ENCODE peak calls at places on chromosomes 7 and 10, in nine cellular contexts. One of them, this sample, is unnamed.

GRCh38 chr7:105808209-105808608 is 68.2 kb downstream of the ATXN7L1 start:
- DNase-seq in neural progenitor cell: no peak
- DNase-seq in IMR-90: no peak
- DNase-seq in sigmoid colon: no peak
- DNase-seq in stomach: no peak
- DNase-seq in tibial artery: no peak
- DNase-seq in pancreas: no peak
- DNase-seq in Panc1: no peak
- DNase-seq in PC-3: no peak
- DNase-seq in this sample: no peak

GRCh38 chr10:11533328-11533781 is 78.1 kb downstream of the USP6NL start:
- DNase-seq in neural progenitor cell: peak
- DNase-seq in IMR-90: peak
- DNase-seq in sigmoid colon: no peak
- DNase-seq in stomach: no peak
- DNase-seq in tibial artery: no peak
- DNase-seq in pancreas: no peak
- DNase-seq in Panc1: no peak
- DNase-seq in PC-3: no peak
- DNase-seq in this sample: peak

GRCh38 chr7:137655804-137656203 is 191.0 kb downstream of the DGKI start:
- DNase-seq in neural progenitor cell: no peak
- DNase-seq in IMR-90: no peak
- DNase-seq in sigmoid colon: no peak
- DNase-seq in stomach: no peak
- DNase-seq in tibial artery: no peak
- DNase-seq in pancreas: no peak
- DNase-seq in Panc1: no peak
- DNase-seq in PC-3: no peak
- DNase-seq in this sample: no peak

GRCh38 chr7:142328551-142328950 is 70.7 kb upstream of the PRSS58 start:
- DNase-seq in neural progenitor cell: no peak
- DNase-seq in IMR-90: no peak
- DNase-seq in sigmoid colon: no peak
- DNase-seq in stomach: no peak
- DNase-seq in tibial artery: no peak
- DNase-seq in pancreas: no peak
- DNase-seq in Panc1: no peak
- DNase-seq in PC-3: no peak
- DNase-seq in this sample: no peak

GRCh38 chr7:76364198-76364584 is 5.4 kb upstream of the YWHAG start:
- DNase-seq in neural progenitor cell: no peak
- DNase-seq in IMR-90: peak
- DNase-seq in sigmoid colon: peak
- DNase-seq in stomach: no peak
- DNase-seq in tibial artery: no peak
- DNase-seq in pancreas: no peak
- DNase-seq in Panc1: no peak
- DNase-seq in PC-3: peak
- DNase-seq in this sample: peak

GRCh38 chr10:23408330-23408976 is 30.4 kb upstream of the OTUD1 start:
- DNase-seq in neural progenitor cell: no peak
- DNase-seq in IMR-90: peak
- DNase-seq in sigmoid colon: no peak
- DNase-seq in stomach: no peak
- DNase-seq in tibial artery: no peak
- DNase-seq in pancreas: no peak
- DNase-seq in Panc1: no peak
- DNase-seq in PC-3: no peak
- DNase-seq in this sample: no peak

GRCh38 chr10:84114088-84114667 is 25.1 kb upstream of the GHITM start:
- DNase-seq in neural progenitor cell: peak
- DNase-seq in IMR-90: no peak
- DNase-seq in sigmoid colon: no peak
- DNase-seq in stomach: no peak
- DNase-seq in tibial artery: no peak
- DNase-seq in pancreas: no peak
- DNase-seq in Panc1: no peak
- DNase-seq in PC-3: peak
- DNase-seq in this sample: no peak

GRCh38 chr7:112942981-112943380 is 143.6 kb downstream of the GPR85 start:
- DNase-seq in neural progenitor cell: no peak
- DNase-seq in IMR-90: no peak
- DNase-seq in sigmoid colon: no peak
- DNase-seq in stomach: no peak
- DNase-seq in tibial artery: no peak
- DNase-seq in pancreas: no peak
- DNase-seq in Panc1: no peak
- DNase-seq in PC-3: no peak
- DNase-seq in this sample: no peak

GRCh38 chr10:92897916-92898315 is 49.6 kb downstream of the EXOC6 start:
- DNase-seq in neural progenitor cell: no peak
- DNase-seq in IMR-90: no peak
- DNase-seq in sigmoid colon: no peak
- DNase-seq in stomach: no peak
- DNase-seq in tibial artery: no peak
- DNase-seq in pancreas: no peak
- DNase-seq in Panc1: no peak
- DNase-seq in PC-3: peak
- DNase-seq in this sample: no peak

GRCh38 chr7:11343818-11344413 is 370.2 kb downstream of the PHF14 start:
- DNase-seq in neural progenitor cell: peak
- DNase-seq in IMR-90: peak
- DNase-seq in sigmoid colon: no peak
- DNase-seq in stomach: no peak
- DNase-seq in tibial artery: no peak
- DNase-seq in pancreas: no peak
- DNase-seq in Panc1: peak
- DNase-seq in PC-3: peak
- DNase-seq in this sample: peak

GRCh38 chr10:33413093-33413442 is 78.6 kb upstream of the NRP1 start:
- DNase-seq in neural progenitor cell: no peak
- DNase-seq in IMR-90: no peak
- DNase-seq in sigmoid colon: no peak
- DNase-seq in stomach: no peak
- DNase-seq in tibial artery: no peak
- DNase-seq in pancreas: no peak
- DNase-seq in Panc1: no peak
- DNase-seq in PC-3: peak
- DNase-seq in this sample: no peak

GRCh38 chr10:33410096-33410859 is 75.8 kb upstream of the NRP1 start:
- DNase-seq in neural progenitor cell: no peak
- DNase-seq in IMR-90: peak
- DNase-seq in sigmoid colon: no peak
- DNase-seq in stomach: no peak
- DNase-seq in tibial artery: no peak
- DNase-seq in pancreas: no peak
- DNase-seq in Panc1: no peak
- DNase-seq in PC-3: peak
- DNase-seq in this sample: peak

GRCh38 chr10:33414841-33415240 is 80.4 kb upstream of the NRP1 start:
- DNase-seq in neural progenitor cell: no peak
- DNase-seq in IMR-90: peak
- DNase-seq in sigmoid colon: no peak
- DNase-seq in stomach: no peak
- DNase-seq in tibial artery: no peak
- DNase-seq in pancreas: no peak
- DNase-seq in Panc1: no peak
- DNase-seq in PC-3: no peak
- DNase-seq in this sample: no peak

GRCh38 chr10:33410860-33411234 is 76.4 kb upstream of the NRP1 start:
- DNase-seq in neural progenitor cell: no peak
- DNase-seq in IMR-90: no peak
- DNase-seq in sigmoid colon: no peak
- DNase-seq in stomach: no peak
- DNase-seq in tibial artery: no peak
- DNase-seq in pancreas: no peak
- DNase-seq in Panc1: no peak
- DNase-seq in PC-3: no peak
- DNase-seq in this sample: no peak

GRCh38 chr10:33412261-33413092 is 78.0 kb upstream of the NRP1 start:
- DNase-seq in neural progenitor cell: no peak
- DNase-seq in IMR-90: peak
- DNase-seq in sigmoid colon: no peak
- DNase-seq in stomach: no peak
- DNase-seq in tibial artery: peak
- DNase-seq in pancreas: no peak
- DNase-seq in Panc1: no peak
- DNase-seq in PC-3: peak
- DNase-seq in this sample: peak
- H3K27ac ChIP-seq in neural progenitor cell: no peak
- H3K27ac ChIP-seq in IMR-90: peak
- H3K27ac ChIP-seq in sigmoid colon: peak
- H3K27ac ChIP-seq in stomach: no peak
- H3K27ac ChIP-seq in tibial artery: no peak
- H3K27ac ChIP-seq in pancreas: no peak
- H3K27ac ChIP-seq in Panc1: no peak
- H3K27ac ChIP-seq in PC-3: peak
- H3K27ac ChIP-seq in this sample: no peak

GRCh38 chr7:30451539-30452277 is 26.9 kb downstream of the NOD1 start:
- DNase-seq in neural progenitor cell: no peak
- DNase-seq in IMR-90: no peak
- DNase-seq in sigmoid colon: peak
- DNase-seq in stomach: no peak
- DNase-seq in tibial artery: no peak
- DNase-seq in pancreas: no peak
- DNase-seq in Panc1: no peak
- DNase-seq in PC-3: no peak
- DNase-seq in this sample: no peak

GRCh38 chr7:30452278-30452930 is 26.2 kb downstream of the NOD1 start:
- DNase-seq in neural progenitor cell: no peak
- DNase-seq in IMR-90: no peak
- DNase-seq in sigmoid colon: peak
- DNase-seq in stomach: no peak
- DNase-seq in tibial artery: no peak
- DNase-seq in pancreas: no peak
- DNase-seq in Panc1: no peak
- DNase-seq in PC-3: no peak
- DNase-seq in this sample: no peak

GRCh38 chr7:30450983-30451497 is 27.5 kb downstream of the NOD1 start:
- DNase-seq in neural progenitor cell: no peak
- DNase-seq in IMR-90: no peak
- DNase-seq in sigmoid colon: peak
- DNase-seq in stomach: no peak
- DNase-seq in tibial artery: no peak
- DNase-seq in pancreas: no peak
- DNase-seq in Panc1: no peak
- DNase-seq in PC-3: no peak
- DNase-seq in this sample: no peak

GRCh38 chr7:30453859-30454258 is 24.7 kb downstream of the NOD1 start:
- DNase-seq in neural progenitor cell: no peak
- DNase-seq in IMR-90: no peak
- DNase-seq in sigmoid colon: peak
- DNase-seq in stomach: no peak
- DNase-seq in tibial artery: no peak
- DNase-seq in pancreas: no peak
- DNase-seq in Panc1: no peak
- DNase-seq in PC-3: no peak
- DNase-seq in this sample: no peak

DNA sequence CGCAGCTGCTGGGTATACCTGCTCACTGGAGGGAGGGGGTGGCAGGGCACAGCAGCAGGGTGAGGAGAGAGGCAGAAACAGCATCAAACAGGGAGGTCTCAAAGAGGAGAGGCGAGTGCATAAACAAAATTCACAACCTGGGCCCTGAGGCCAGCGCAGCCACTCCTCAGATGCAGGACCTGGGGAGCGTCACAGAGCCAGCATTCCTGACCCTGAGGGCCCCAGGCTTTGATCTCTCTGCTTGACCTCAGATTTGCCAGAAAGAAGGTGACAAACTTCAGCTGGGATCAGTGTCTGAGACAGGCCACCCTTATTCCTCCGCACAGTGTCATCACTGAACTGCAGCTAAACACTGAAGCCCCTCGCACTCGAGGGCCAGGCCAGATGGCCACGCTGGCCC is 25.6 kb downstream of the NOD1 start:
- DNase-seq in neural progenitor cell: no peak
- DNase-seq in IMR-90: no peak
- DNase-seq in sigmoid colon: no peak
- DNase-seq in stomach: no peak
- DNase-seq in tibial artery: no peak
- DNase-seq in pancreas: no peak
- DNase-seq in Panc1: no peak
- DNase-seq in PC-3: no peak
- DNase-seq in this sample: no peak
- H3K4me3 ChIP-seq in neural progenitor cell: no peak
- H3K4me3 ChIP-seq in IMR-90: no peak
- H3K4me3 ChIP-seq in sigmoid colon: no peak
- H3K4me3 ChIP-seq in stomach: no peak
- H3K4me3 ChIP-seq in tibial artery: no peak
- H3K4me3 ChIP-seq in pancreas: no peak
- H3K4me3 ChIP-seq in Panc1: no peak
- H3K4me3 ChIP-seq in PC-3: no peak
- H3K4me3 ChIP-seq in this sample: no peak

GRCh38 chr10:113616244-113617074 is 47.4 kb downstream of the NRAP start:
- DNase-seq in neural progenitor cell: peak
- DNase-seq in IMR-90: no peak
- DNase-seq in sigmoid colon: no peak
- DNase-seq in stomach: no peak
- DNase-seq in tibial artery: no peak
- DNase-seq in pancreas: no peak
- DNase-seq in Panc1: no peak
- DNase-seq in PC-3: peak
- DNase-seq in this sample: no peak
- TF ChIP-seq CTCF in neural progenitor cell: peak
- TF ChIP-seq CTCF in IMR-90: peak
- TF ChIP-seq CTCF in sigmoid colon: no peak
- TF ChIP-seq CTCF in stomach: no peak
- TF ChIP-seq CTCF in tibial artery: no peak
- TF ChIP-seq CTCF in pancreas: no peak
- TF ChIP-seq CTCF in Panc1: peak
- TF ChIP-seq CTCF in PC-3: peak
- TF ChIP-seq CTCF in this sample: peak

GRCh38 chr10:6579904-6580278 is at the start of gene PRKCQ:
- DNase-seq in neural progenitor cell: no peak
- DNase-seq in IMR-90: peak
- DNase-seq in sigmoid colon: no peak
- DNase-seq in stomach: no peak
- DNase-seq in tibial artery: no peak
- DNase-seq in pancreas: no peak
- DNase-seq in Panc1: no peak
- DNase-seq in PC-3: no peak
- DNase-seq in this sample: no peak

GRCh38 chr10:6580279-6581029 is 378 bp upstream of the PRKCQ start:
- DNase-seq in neural progenitor cell: peak
- DNase-seq in IMR-90: peak
- DNase-seq in sigmoid colon: peak
- DNase-seq in stomach: peak
- DNase-seq in tibial artery: no peak
- DNase-seq in pancreas: peak
- DNase-seq in Panc1: no peak
- DNase-seq in PC-3: no peak
- DNase-seq in this sample: peak

GRCh38 chr10:6579193-6579903 is 728 bp downstream of the PRKCQ start:
- DNase-seq in neural progenitor cell: peak
- DNase-seq in IMR-90: no peak
- DNase-seq in sigmoid colon: no peak
- DNase-seq in stomach: no peak
- DNase-seq in tibial artery: no peak
- DNase-seq in pancreas: peak
- DNase-seq in Panc1: no peak
- DNase-seq in PC-3: no peak
- DNase-seq in this sample: no peak

GRCh38 chr10:6576326-6576725 is 3.8 kb downstream of the PRKCQ start:
- DNase-seq in neural progenitor cell: no peak
- DNase-seq in IMR-90: no peak
- DNase-seq in sigmoid colon: no peak
- DNase-seq in stomach: no peak
- DNase-seq in tibial artery: no peak
- DNase-seq in pancreas: no peak
- DNase-seq in Panc1: no peak
- DNase-seq in PC-3: no peak
- DNase-seq in this sample: no peak

GRCh38 chr10:6578221-6579192 is 1.6 kb downstream of the PRKCQ start:
- DNase-seq in neural progenitor cell: peak
- DNase-seq in IMR-90: no peak
- DNase-seq in sigmoid colon: no peak
- DNase-seq in stomach: no peak
- DNase-seq in tibial artery: no peak
- DNase-seq in pancreas: no peak
- DNase-seq in Panc1: no peak
- DNase-seq in PC-3: no peak
- DNase-seq in this sample: no peak
- H3K27ac ChIP-seq in neural progenitor cell: no peak
- H3K27ac ChIP-seq in IMR-90: no peak
- H3K27ac ChIP-seq in sigmoid colon: no peak
- H3K27ac ChIP-seq in stomach: no peak
- H3K27ac ChIP-seq in tibial artery: no peak
- H3K27ac ChIP-seq in pancreas: peak
- H3K27ac ChIP-seq in Panc1: no peak
- H3K27ac ChIP-seq in PC-3: no peak
- H3K27ac ChIP-seq in this sample: no peak